ENCODE peak calls at places on chromosomes 16 and 17, in ten cellular contexts. One of them, this sample, is unnamed.

GRCh38 chr16:4511441-4512082 is 27.0 kb downstream of the CDIP1 start:
- DNase-seq in hypothalamus: no peak
- DNase-seq in activated CD4-positive, alpha-beta T cell treated with anti-CD3 and anti-CD28 coated beads for 48 hours: peak; percentile 37
- DNase-seq in mesenteric fat pad: no peak
- DNase-seq in naive thymus-derived CD8-positive, alpha-beta T cell: no peak
- DNase-seq in stimulated activated CD4-positive, alpha-beta T cell treated with anti-CD3 and anti-CD28 coated beads, Interleukin-1b, Interleukin-23, amount 100 ng/mL, for 24 hours: no peak
- DNase-seq in neural progenitor cell: peak; percentile 78
- DNase-seq in nephron progenitor cell: peak; percentile 70
- DNase-seq in ureter: peak; percentile 70
- DNase-seq in SW480: peak; percentile 20
- DNase-seq in this sample: no peak

GRCh38 chr16:57600048-57600835 is 28.2 kb upstream of the ADGRG1 start:
- DNase-seq in SW480: peak; percentile 71
- DNase-seq in nephron progenitor cell: peak; percentile 75
- DNase-seq in neural progenitor cell: peak; percentile 85
- DNase-seq in naive thymus-derived CD8-positive, alpha-beta T cell: no peak
- DNase-seq in stimulated activated CD4-positive, alpha-beta T cell treated with anti-CD3 and anti-CD28 coated beads, Interleukin-1b, Interleukin-23, amount 100 ng/mL, for 24 hours: no peak
- DNase-seq in mesenteric fat pad: peak; percentile 90
- DNase-seq in activated CD4-positive, alpha-beta T cell treated with anti-CD3 and anti-CD28 coated beads for 48 hours: peak; percentile 68
- DNase-seq in ureter: no peak
- DNase-seq in hypothalamus: no peak
- DNase-seq in this sample: no peak

GRCh38 chr17:50206604-50207293 is 5.3 kb upstream of the COL1A1 start:
- DNase-seq in hypothalamus: no peak
- DNase-seq in naive thymus-derived CD8-positive, alpha-beta T cell: no peak
- DNase-seq in nephron progenitor cell: peak; percentile 86
- DNase-seq in activated CD4-positive, alpha-beta T cell treated with anti-CD3 and anti-CD28 coated beads for 48 hours: peak; percentile 40
- DNase-seq in SW480: no peak
- DNase-seq in mesenteric fat pad: peak; percentile 87
- DNase-seq in neural progenitor cell: peak; percentile 85
- DNase-seq in stimulated activated CD4-positive, alpha-beta T cell treated with anti-CD3 and anti-CD28 coated beads, Interleukin-1b, Interleukin-23, amount 100 ng/mL, for 24 hours: no peak
- DNase-seq in ureter: no peak
- DNase-seq in this sample: no peak

GRCh38 chr17:4744999-4745969 is 5.6 kb upstream of the CXCL16 start:
- DNase-seq in hypothalamus: no peak
- DNase-seq in nephron progenitor cell: peak; percentile 63
- DNase-seq in ureter: no peak
- DNase-seq in stimulated activated CD4-positive, alpha-beta T cell treated with anti-CD3 and anti-CD28 coated beads, Interleukin-1b, Interleukin-23, amount 100 ng/mL, for 24 hours: no peak
- DNase-seq in activated CD4-positive, alpha-beta T cell treated with anti-CD3 and anti-CD28 coated beads for 48 hours: no peak
- DNase-seq in SW480: no peak
- DNase-seq in naive thymus-derived CD8-positive, alpha-beta T cell: no peak
- DNase-seq in mesenteric fat pad: no peak
- DNase-seq in neural progenitor cell: peak; percentile 82
- DNase-seq in this sample: no peak

GRCh38 chr17:60134396-60135159 is 15.2 kb upstream of the CA4 start:
- DNase-seq in activated CD4-positive, alpha-beta T cell treated with anti-CD3 and anti-CD28 coated beads for 48 hours: peak; percentile 48
- DNase-seq in SW480: peak; percentile 12
- DNase-seq in mesenteric fat pad: no peak
- DNase-seq in stimulated activated CD4-positive, alpha-beta T cell treated with anti-CD3 and anti-CD28 coated beads, Interleukin-1b, Interleukin-23, amount 100 ng/mL, for 24 hours: no peak
- DNase-seq in ureter: peak; percentile 42
- DNase-seq in hypothalamus: no peak
- DNase-seq in nephron progenitor cell: no peak
- DNase-seq in neural progenitor cell: no peak
- DNase-seq in naive thymus-derived CD8-positive, alpha-beta T cell: peak; percentile 9
- DNase-seq in this sample: no peak

GRCh38 chr17:21039839-21040575 is 2.8 kb downstream of the USP22 start:
- DNase-seq in activated CD4-positive, alpha-beta T cell treated with anti-CD3 and anti-CD28 coated beads for 48 hours: peak; percentile 46
- DNase-seq in stimulated activated CD4-positive, alpha-beta T cell treated with anti-CD3 and anti-CD28 coated beads, Interleukin-1b, Interleukin-23, amount 100 ng/mL, for 24 hours: no peak
- DNase-seq in SW480: peak; percentile 69
- DNase-seq in hypothalamus: no peak
- DNase-seq in naive thymus-derived CD8-positive, alpha-beta T cell: peak; percentile 32
- DNase-seq in mesenteric fat pad: peak; percentile 79
- DNase-seq in neural progenitor cell: peak; percentile 40
- DNase-seq in ureter: no peak
- DNase-seq in nephron progenitor cell: no peak
- DNase-seq in this sample: no peak

GRCh38 chr17:27549251-27549919 is 81.6 kb upstream of the LGALS9 start:
- DNase-seq in stimulated activated CD4-positive, alpha-beta T cell treated with anti-CD3 and anti-CD28 coated beads, Interleukin-1b, Interleukin-23, amount 100 ng/mL, for 24 hours: no peak
- DNase-seq in naive thymus-derived CD8-positive, alpha-beta T cell: no peak
- DNase-seq in ureter: no peak
- DNase-seq in neural progenitor cell: no peak
- DNase-seq in mesenteric fat pad: no peak
- DNase-seq in SW480: no peak
- DNase-seq in nephron progenitor cell: no peak
- DNase-seq in hypothalamus: no peak
- DNase-seq in activated CD4-positive, alpha-beta T cell treated with anti-CD3 and anti-CD28 coated beads for 48 hours: no peak
- DNase-seq in this sample: no peak

GRCh38 chr16:17359778-17360177 is 111.0 kb downstream of the XYLT1 start:
- DNase-seq in activated CD4-positive, alpha-beta T cell treated with anti-CD3 and anti-CD28 coated beads for 48 hours: peak; percentile 75
- DNase-seq in nephron progenitor cell: no peak
- DNase-seq in naive thymus-derived CD8-positive, alpha-beta T cell: no peak
- DNase-seq in mesenteric fat pad: no peak
- DNase-seq in stimulated activated CD4-positive, alpha-beta T cell treated with anti-CD3 and anti-CD28 coated beads, Interleukin-1b, Interleukin-23, amount 100 ng/mL, for 24 hours: peak; percentile 40
- DNase-seq in neural progenitor cell: no peak
- DNase-seq in hypothalamus: no peak
- DNase-seq in ureter: no peak
- DNase-seq in SW480: peak; percentile 63
- DNase-seq in this sample: no peak

GRCh38 chr17:33750943-33751701 is 458.0 kb upstream of the ASIC2 start:
- DNase-seq in naive thymus-derived CD8-positive, alpha-beta T cell: peak; percentile 57
- DNase-seq in ureter: peak; percentile 79
- DNase-seq in stimulated activated CD4-positive, alpha-beta T cell treated with anti-CD3 and anti-CD28 coated beads, Interleukin-1b, Interleukin-23, amount 100 ng/mL, for 24 hours: peak; percentile 49
- DNase-seq in neural progenitor cell: peak; percentile 79
- DNase-seq in mesenteric fat pad: no peak
- DNase-seq in hypothalamus: peak; percentile 15
- DNase-seq in SW480: peak; percentile 48
- DNase-seq in activated CD4-positive, alpha-beta T cell treated with anti-CD3 and anti-CD28 coated beads for 48 hours: peak; percentile 76
- DNase-seq in nephron progenitor cell: peak; percentile 81
- DNase-seq in this sample: no peak

GRCh38 chr16:88596477-88596876 is 26.3 kb downstream of the ZC3H18 start:
- DNase-seq in stimulated activated CD4-positive, alpha-beta T cell treated with anti-CD3 and anti-CD28 coated beads, Interleukin-1b, Interleukin-23, amount 100 ng/mL, for 24 hours: no peak
- DNase-seq in nephron progenitor cell: no peak
- DNase-seq in SW480: no peak
- DNase-seq in activated CD4-positive, alpha-beta T cell treated with anti-CD3 and anti-CD28 coated beads for 48 hours: no peak
- DNase-seq in ureter: no peak
- DNase-seq in naive thymus-derived CD8-positive, alpha-beta T cell: no peak
- DNase-seq in mesenteric fat pad: no peak
- DNase-seq in neural progenitor cell: no peak
- DNase-seq in hypothalamus: no peak
- DNase-seq in this sample: no peak

GRCh38 chr17:81092518-81093095 is 57.7 kb downstream of the BAIAP2 start:
- DNase-seq in hypothalamus: no peak
- DNase-seq in SW480: no peak
- DNase-seq in stimulated activated CD4-positive, alpha-beta T cell treated with anti-CD3 and anti-CD28 coated beads, Interleukin-1b, Interleukin-23, amount 100 ng/mL, for 24 hours: no peak
- DNase-seq in neural progenitor cell: no peak
- DNase-seq in mesenteric fat pad: no peak
- DNase-seq in nephron progenitor cell: no peak
- DNase-seq in ureter: no peak
- DNase-seq in naive thymus-derived CD8-positive, alpha-beta T cell: no peak
- DNase-seq in activated CD4-positive, alpha-beta T cell treated with anti-CD3 and anti-CD28 coated beads for 48 hours: no peak
- DNase-seq in this sample: no peak

GRCh38 chr16:12010388-12011251 is 34.1 kb downstream of the SNX29 start:
- DNase-seq in naive thymus-derived CD8-positive, alpha-beta T cell: no peak
- DNase-seq in activated CD4-positive, alpha-beta T cell treated with anti-CD3 and anti-CD28 coated beads for 48 hours: no peak
- DNase-seq in stimulated activated CD4-positive, alpha-beta T cell treated with anti-CD3 and anti-CD28 coated beads, Interleukin-1b, Interleukin-23, amount 100 ng/mL, for 24 hours: no peak
- DNase-seq in SW480: no peak
- DNase-seq in ureter: no peak
- DNase-seq in hypothalamus: no peak
- DNase-seq in neural progenitor cell: no peak
- DNase-seq in mesenteric fat pad: no peak
- DNase-seq in nephron progenitor cell: no peak
- DNase-seq in this sample: no peak

GRCh38 chr17:59790936-59791335 is 83.5 kb downstream of the VMP1 start:
- DNase-seq in stimulated activated CD4-positive, alpha-beta T cell treated with anti-CD3 and anti-CD28 coated beads, Interleukin-1b, Interleukin-23, amount 100 ng/mL, for 24 hours: no peak
- DNase-seq in activated CD4-positive, alpha-beta T cell treated with anti-CD3 and anti-CD28 coated beads for 48 hours: no peak
- DNase-seq in SW480: no peak
- DNase-seq in hypothalamus: no peak
- DNase-seq in nephron progenitor cell: no peak
- DNase-seq in naive thymus-derived CD8-positive, alpha-beta T cell: no peak
- DNase-seq in mesenteric fat pad: no peak
- DNase-seq in ureter: no peak
- DNase-seq in neural progenitor cell: no peak
- DNase-seq in this sample: no peak

GRCh38 chr17:69820881-69821473 is 254.0 kb upstream of the KCNJ16 start:
- DNase-seq in neural progenitor cell: no peak
- DNase-seq in ureter: no peak
- DNase-seq in nephron progenitor cell: no peak
- DNase-seq in mesenteric fat pad: no peak
- DNase-seq in hypothalamus: no peak
- DNase-seq in stimulated activated CD4-positive, alpha-beta T cell treated with anti-CD3 and anti-CD28 coated beads, Interleukin-1b, Interleukin-23, amount 100 ng/mL, for 24 hours: no peak
- DNase-seq in activated CD4-positive, alpha-beta T cell treated with anti-CD3 and anti-CD28 coated beads for 48 hours: no peak
- DNase-seq in naive thymus-derived CD8-positive, alpha-beta T cell: no peak
- DNase-seq in SW480: no peak
- DNase-seq in this sample: no peak

GRCh38 chr16:27181020-27181419 is 22.3 kb upstream of the KDM8 start:
- DNase-seq in SW480: no peak
- DNase-seq in nephron progenitor cell: no peak
- DNase-seq in activated CD4-positive, alpha-beta T cell treated with anti-CD3 and anti-CD28 coated beads for 48 hours: no peak
- DNase-seq in mesenteric fat pad: no peak
- DNase-seq in naive thymus-derived CD8-positive, alpha-beta T cell: no peak
- DNase-seq in stimulated activated CD4-positive, alpha-beta T cell treated with anti-CD3 and anti-CD28 coated beads, Interleukin-1b, Interleukin-23, amount 100 ng/mL, for 24 hours: no peak
- DNase-seq in neural progenitor cell: no peak
- DNase-seq in hypothalamus: no peak
- DNase-seq in ureter: no peak
- DNase-seq in this sample: no peak

GRCh38 chr16:14378684-14379467 is 251.2 kb downstream of the PARN start:
- DNase-seq in ureter: no peak
- DNase-seq in nephron progenitor cell: no peak
- DNase-seq in mesenteric fat pad: no peak
- DNase-seq in stimulated activated CD4-positive, alpha-beta T cell treated with anti-CD3 and anti-CD28 coated beads, Interleukin-1b, Interleukin-23, amount 100 ng/mL, for 24 hours: no peak
- DNase-seq in neural progenitor cell: no peak
- DNase-seq in SW480: no peak
- DNase-seq in naive thymus-derived CD8-positive, alpha-beta T cell: no peak
- DNase-seq in hypothalamus: no peak
- DNase-seq in activated CD4-positive, alpha-beta T cell treated with anti-CD3 and anti-CD28 coated beads for 48 hours: no peak
- DNase-seq in this sample: no peak

GRCh38 chr16:27154573-27155521 is 48.5 kb upstream of the KDM8 start:
- DNase-seq in nephron progenitor cell: peak; percentile 80
- DNase-seq in SW480: peak; percentile 1
- DNase-seq in stimulated activated CD4-positive, alpha-beta T cell treated with anti-CD3 and anti-CD28 coated beads, Interleukin-1b, Interleukin-23, amount 100 ng/mL, for 24 hours: peak; percentile 63
- DNase-seq in activated CD4-positive, alpha-beta T cell treated with anti-CD3 and anti-CD28 coated beads for 48 hours: peak; percentile 85
- DNase-seq in mesenteric fat pad: no peak
- DNase-seq in hypothalamus: no peak
- DNase-seq in neural progenitor cell: peak; percentile 81
- DNase-seq in ureter: peak; percentile 65
- DNase-seq in naive thymus-derived CD8-positive, alpha-beta T cell: peak; percentile 70
- DNase-seq in this sample: no peak

GRCh38 chr16:5442054-5442453 is 344.5 kb upstream of the EEF2KMT start:
- DNase-seq in nephron progenitor cell: no peak
- DNase-seq in stimulated activated CD4-positive, alpha-beta T cell treated with anti-CD3 and anti-CD28 coated beads, Interleukin-1b, Interleukin-23, amount 100 ng/mL, for 24 hours: no peak
- DNase-seq in neural progenitor cell: no peak
- DNase-seq in ureter: no peak
- DNase-seq in activated CD4-positive, alpha-beta T cell treated with anti-CD3 and anti-CD28 coated beads for 48 hours: no peak
- DNase-seq in hypothalamus: no peak
- DNase-seq in naive thymus-derived CD8-positive, alpha-beta T cell: no peak
- DNase-seq in mesenteric fat pad: no peak
- DNase-seq in SW480: no peak
- DNase-seq in this sample: no peak

GRCh38 chr17:42459983-42460300 is 1.3 kb downstream of the ATP6V0A1 start:
- DNase-seq in activated CD4-positive, alpha-beta T cell treated with anti-CD3 and anti-CD28 coated beads for 48 hours: no peak
- DNase-seq in hypothalamus: no peak
- DNase-seq in SW480: peak; percentile 31
- DNase-seq in neural progenitor cell: peak; percentile 27
- DNase-seq in ureter: no peak
- DNase-seq in stimulated activated CD4-positive, alpha-beta T cell treated with anti-CD3 and anti-CD28 coated beads, Interleukin-1b, Interleukin-23, amount 100 ng/mL, for 24 hours: no peak
- DNase-seq in nephron progenitor cell: peak; percentile 8
- DNase-seq in mesenteric fat pad: no peak
- DNase-seq in naive thymus-derived CD8-positive, alpha-beta T cell: no peak
- DNase-seq in this sample: no peak

GRCh38 chr16:1090620-1091587 is 5.1 kb downstream of the C1QTNF8 start:
- DNase-seq in ureter: no peak
- DNase-seq in naive thymus-derived CD8-positive, alpha-beta T cell: no peak
- DNase-seq in hypothalamus: no peak
- DNase-seq in SW480: no peak
- DNase-seq in neural progenitor cell: no peak
- DNase-seq in nephron progenitor cell: no peak
- DNase-seq in stimulated activated CD4-positive, alpha-beta T cell treated with anti-CD3 and anti-CD28 coated beads, Interleukin-1b, Interleukin-23, amount 100 ng/mL, for 24 hours: no peak
- DNase-seq in activated CD4-positive, alpha-beta T cell treated with anti-CD3 and anti-CD28 coated beads for 48 hours: no peak
- DNase-seq in mesenteric fat pad: no peak
- DNase-seq in this sample: no peak

GRCh38 chr16:77213542-77214108 is 14.4 kb downstream of the SYCE1L start:
- DNase-seq in activated CD4-positive, alpha-beta T cell treated with anti-CD3 and anti-CD28 coated beads for 48 hours: no peak
- DNase-seq in neural progenitor cell: no peak
- DNase-seq in stimulated activated CD4-positive, alpha-beta T cell treated with anti-CD3 and anti-CD28 coated beads, Interleukin-1b, Interleukin-23, amount 100 ng/mL, for 24 hours: no peak
- DNase-seq in hypothalamus: no peak
- DNase-seq in ureter: no peak
- DNase-seq in nephron progenitor cell: no peak
- DNase-seq in naive thymus-derived CD8-positive, alpha-beta T cell: no peak
- DNase-seq in mesenteric fat pad: no peak
- DNase-seq in SW480: peak; percentile 80
- DNase-seq in this sample: no peak

GRCh38 chr17:20157078-20157360 is 147.9 kb downstream of the SPECC1 start:
- DNase-seq in hypothalamus: no peak
- DNase-seq in ureter: no peak
- DNase-seq in mesenteric fat pad: no peak
- DNase-seq in SW480: no peak
- DNase-seq in neural progenitor cell: peak; percentile 21
- DNase-seq in stimulated activated CD4-positive, alpha-beta T cell treated with anti-CD3 and anti-CD28 coated beads, Interleukin-1b, Interleukin-23, amount 100 ng/mL, for 24 hours: no peak
- DNase-seq in nephron progenitor cell: peak; percentile 16
- DNase-seq in naive thymus-derived CD8-positive, alpha-beta T cell: no peak
- DNase-seq in activated CD4-positive, alpha-beta T cell treated with anti-CD3 and anti-CD28 coated beads for 48 hours: no peak
- DNase-seq in this sample: no peak

GRCh38 chr16:74186589-74186988 is 110.0 kb upstream of the PSMD7 start:
- DNase-seq in ureter: no peak
- DNase-seq in naive thymus-derived CD8-positive, alpha-beta T cell: no peak
- DNase-seq in neural progenitor cell: no peak
- DNase-seq in stimulated activated CD4-positive, alpha-beta T cell treated with anti-CD3 and anti-CD28 coated beads, Interleukin-1b, Interleukin-23, amount 100 ng/mL, for 24 hours: no peak
- DNase-seq in mesenteric fat pad: no peak
- DNase-seq in nephron progenitor cell: no peak
- DNase-seq in hypothalamus: no peak
- DNase-seq in activated CD4-positive, alpha-beta T cell treated with anti-CD3 and anti-CD28 coated beads for 48 hours: no peak
- DNase-seq in SW480: no peak
- DNase-seq in this sample: no peak

GRCh38 chr17:82636626-82637598 is 11.3 kb downstream of the WDR45B start:
- DNase-seq in nephron progenitor cell: no peak
- DNase-seq in ureter: peak; percentile 63
- DNase-seq in activated CD4-positive, alpha-beta T cell treated with anti-CD3 and anti-CD28 coated beads for 48 hours: no peak
- DNase-seq in stimulated activated CD4-positive, alpha-beta T cell treated with anti-CD3 and anti-CD28 coated beads, Interleukin-1b, Interleukin-23, amount 100 ng/mL, for 24 hours: no peak
- DNase-seq in neural progenitor cell: no peak
- DNase-seq in hypothalamus: no peak
- DNase-seq in SW480: no peak
- DNase-seq in naive thymus-derived CD8-positive, alpha-beta T cell: no peak
- DNase-seq in mesenteric fat pad: no peak
- DNase-seq in this sample: no peak

GRCh38 chr17:44304651-44305050 is 3.8 kb upstream of the RUNDC3A start:
- DNase-seq in neural progenitor cell: no peak
- DNase-seq in SW480: no peak
- DNase-seq in ureter: no peak
- DNase-seq in nephron progenitor cell: no peak
- DNase-seq in naive thymus-derived CD8-positive, alpha-beta T cell: no peak
- DNase-seq in activated CD4-positive, alpha-beta T cell treated with anti-CD3 and anti-CD28 coated beads for 48 hours: no peak
- DNase-seq in hypothalamus: no peak
- DNase-seq in mesenteric fat pad: no peak
- DNase-seq in stimulated activated CD4-positive, alpha-beta T cell treated with anti-CD3 and anti-CD28 coated beads, Interleukin-1b, Interleukin-23, amount 100 ng/mL, for 24 hours: no peak
- DNase-seq in this sample: no peak

GRCh38 chr17:82230627-82231311 is 1.9 kb downstream of the SLC16A3 start:
- DNase-seq in neural progenitor cell: peak; percentile 88
- DNase-seq in SW480: no peak
- DNase-seq in naive thymus-derived CD8-positive, alpha-beta T cell: no peak
- DNase-seq in hypothalamus: no peak
- DNase-seq in mesenteric fat pad: peak; percentile 96
- DNase-seq in stimulated activated CD4-positive, alpha-beta T cell treated with anti-CD3 and anti-CD28 coated beads, Interleukin-1b, Interleukin-23, amount 100 ng/mL, for 24 hours: peak; percentile 59
- DNase-seq in ureter: peak; percentile 91
- DNase-seq in nephron progenitor cell: peak; percentile 78
- DNase-seq in activated CD4-positive, alpha-beta T cell treated with anti-CD3 and anti-CD28 coated beads for 48 hours: peak; percentile 76
- DNase-seq in this sample: no peak

GRCh38 chr17:58614854-58615409 is 76.9 kb downstream of the TEX14 start:
- DNase-seq in nephron progenitor cell: no peak
- DNase-seq in SW480: no peak
- DNase-seq in naive thymus-derived CD8-positive, alpha-beta T cell: no peak
- DNase-seq in ureter: no peak
- DNase-seq in hypothalamus: no peak
- DNase-seq in stimulated activated CD4-positive, alpha-beta T cell treated with anti-CD3 and anti-CD28 coated beads, Interleukin-1b, Interleukin-23, amount 100 ng/mL, for 24 hours: no peak
- DNase-seq in mesenteric fat pad: no peak
- DNase-seq in activated CD4-positive, alpha-beta T cell treated with anti-CD3 and anti-CD28 coated beads for 48 hours: no peak
- DNase-seq in neural progenitor cell: no peak
- DNase-seq in this sample: no peak

GRCh38 chr16:12081048-12081404 is 104.5 kb downstream of the SNX29 start:
- DNase-seq in activated CD4-positive, alpha-beta T cell treated with anti-CD3 and anti-CD28 coated beads for 48 hours: peak; percentile 76
- DNase-seq in naive thymus-derived CD8-positive, alpha-beta T cell: no peak
- DNase-seq in nephron progenitor cell: no peak
- DNase-seq in mesenteric fat pad: peak; percentile 51
- DNase-seq in SW480: no peak
- DNase-seq in ureter: peak; percentile 24
- DNase-seq in hypothalamus: no peak
- DNase-seq in neural progenitor cell: no peak
- DNase-seq in stimulated activated CD4-positive, alpha-beta T cell treated with anti-CD3 and anti-CD28 coated beads, Interleukin-1b, Interleukin-23, amount 100 ng/mL, for 24 hours: peak; percentile 47
- DNase-seq in this sample: no peak

This sample was measured in NCI-H1048.